ENCODE peak calls at places on chromosome 22, in eight cellular contexts. N is effector CD4-positive, alpha-beta T cell; F is anterior cingulate cortex; C is globus pallidus; K is amygdala; Y is kidney glomerular epithelial cell; Q is spleen; O is activated gamma-delta T cell treated with anti-CD3 and anti-CD28 coated beads, Interleukin-2, amount 50 U/mL, for 16 hours. J is an unnamed sample.
A peak's percentile ranks its signal among the peaks of the same experiment; 100 is the strongest.

GRCh38 chr22:32473388-32473952 is 1.1 kb upstream of the FBXO7 start:
- DNase-seq in Y (peak; percentile 50), F (peak; percentile 6), Q (no peak), N (peak; percentile 20), K (peak; percentile 56), O (peak; percentile 23), C (peak; percentile 80), J (peak; percentile 18)

GRCh38 chr22:25405854-25406509 is 158.5 kb upstream of the GRK3 start:
- DNase-seq in N (no peak), O (no peak), Y (no peak), K (no peak), Q (no peak), F (no peak), C (no peak), J (no peak)

GRCh38 chr22:20091690-20092476 is 11.8 kb downstream of the DGCR8 start:
- DNase-seq in N (no peak), O (no peak), K (no peak), Y (no peak), F (no peak), Q (peak; percentile 69), C (no peak), J (no peak)

GRCh38 chr22:42039271-42039670 is 31.3 kb downstream of the NAGA start:
- DNase-seq in C (no peak), Q (no peak), Y (no peak), N (no peak), O (no peak), F (no peak), K (no peak), J (no peak)

GRCh38 chr22:19430890-19431541 is 517 bp downstream of the HIRA start:
- DNase-seq in F (no peak), C (no peak), O (no peak), Q (peak; percentile 91), N (no peak), K (no peak), Y (no peak), J (no peak)

GRCh38 chr22:49307870-49308269 is 519.8 kb downstream of the BRD1 start:
- DNase-seq in K (no peak), O (no peak), Y (no peak), C (no peak), F (no peak), N (no peak), Q (peak; percentile 67), J (no peak)

GRCh38 chr22:24159650-24160049 is 21.6 kb upstream of the SUSD2 start:
- DNase-seq in C (no peak), Q (no peak), O (no peak), N (no peak), K (no peak), Y (no peak), F (no peak), J (no peak)

GRCh38 chr22:46038516-46039430 is 61.8 kb upstream of the WNT7B start:
- DNase-seq in O (no peak), C (no peak), F (no peak), N (no peak), Y (no peak), Q (peak; percentile 70), K (no peak), J (no peak)

GRCh38 chr22:43988116-43988817 is 33.0 kb downstream of the SAMM50 start:
- DNase-seq in K (no peak), N (no peak), Y (no peak), Q (no peak), C (no peak), F (no peak), O (no peak), J (no peak)

GRCh38 chr22:32531955-32532818 is 57.6 kb downstream of the FBXO7 start:
- DNase-seq in F (no peak), Y (peak; percentile 15), O (no peak), Q (no peak), C (no peak), N (no peak), K (no peak), J (no peak)

GRCh38 chr22:29528144-29528543 is 25.4 kb downstream of the THOC5 start:
- DNase-seq in F (no peak), Q (peak; percentile 59), K (no peak), Y (no peak), O (no peak), N (no peak), C (no peak), J (no peak)

GRCh38 chr22:46110215-46110614 is 40.1 kb upstream of the PPARA start:
- DNase-seq in Y (no peak), F (no peak), N (no peak), C (no peak), K (no peak), Q (no peak), O (no peak), J (no peak)

GRCh38 chr22:39309881-39310714 is 9.3 kb downstream of the RPL3 start:
- DNase-seq in N (no peak), Q (no peak), K (no peak), C (no peak), Y (peak; percentile 40), O (no peak), F (no peak), J (no peak)

GRCh38 chr22:44184006-44184405 is 3.3 kb downstream of the PARVG start:
- DNase-seq in N (no peak), F (no peak), Y (peak; percentile 11), K (no peak), C (no peak), O (no peak), Q (no peak), J (no peak)

GRCh38 chr22:38305481-38306448 is 11.5 kb downstream of the CSNK1E start:
- DNase-seq in Y (peak; percentile 68), C (no peak), N (peak; percentile 28), O (no peak), Q (no peak), K (no peak), F (no peak), J (no peak)

GRCh38 chr22:44981857-44982256 is 27.9 kb downstream of the PHF21B start:
- DNase-seq in O (no peak), N (no peak), K (no peak), Q (no peak), C (no peak), Y (no peak), F (no peak), J (no peak)

GRCh38 chr22:49417833-49418232 is 409.8 kb downstream of the BRD1 start:
- DNase-seq in Y (no peak), Q (no peak), O (no peak), F (no peak), K (no peak), N (no peak), C (no peak), J (no peak)

GRCh38 chr22:31287818-31288495 is 4.3 kb downstream of the PIK3IP1 start:
- DNase-seq in C (no peak), O (no peak), K (no peak), Q (no peak), Y (no peak), N (no peak), F (no peak), J (no peak)

GRCh38 chr22:45717787-45718186 is 46.2 kb downstream of the ATXN10 start:
- DNase-seq in K (no peak), C (no peak), N (no peak), Y (peak; percentile 87), F (no peak), O (no peak), Q (no peak), J (no peak)

GRCh38 chr22:37202001-37202555 is 10.2 kb downstream of the SSTR3 start:
- DNase-seq in O (no peak), N (no peak), C (no peak), Q (peak; percentile 63), Y (no peak), F (no peak), K (no peak), J (no peak)